ENCODE peak calls at places on chromosomes 16 and 17, in four cellular contexts. Y is lung microvascular endothelial cell; X is progenitor cell of endocrine pancreas; Z is activated CD8-positive, alpha-beta T cell treated with anti-CD3 and anti-CD28 coated beads, Interleukin-2, amount 10 ng/mL, durations not matched to agents 7 days and 5 days. O is an unnamed sample.

GRCh38 chr17:38747385-38748328 is 479 bp downstream of the PCGF2 start:
- DNase-seq in Y (peak; percentile 31), X (peak; percentile 32), Z (no peak), O (no peak)

GRCh38 chr17:40180694-40181093 is 3.4 kb downstream of the RAPGEFL1 start:
- DNase-seq in Y (no peak), X (no peak), Z (no peak), O (no peak)

GRCh38 chr17:43540821-43541674 is 5.1 kb downstream of the ETV4 start:
- DNase-seq in Y (no peak), X (no peak), Z (no peak), O (no peak)

GRCh38 chr16:68786685-68787418 is 49.8 kb downstream of the CDH1 start:
- DNase-seq in Y (no peak), X (peak; percentile 18), Z (no peak), O (no peak)

GRCh38 chr17:14300628-14301278 is at the start of gene HS3ST3B1:
- DNase-seq in Y (peak; percentile 98), X (peak; percentile 99), Z (peak; percentile 100), O (peak; percentile 89)

GRCh38 chr16:57092786-57093301 is 461 bp downstream of the CPNE2 start:
- DNase-seq in Y (peak; percentile 58), X (peak; percentile 44), Z (peak; percentile 46), O (peak; percentile 48)

GRCh38 chr16:22027633-22028032 is 19.7 kb downstream of the MOSMO start:
- DNase-seq in Y (no peak), X (no peak), Z (no peak), O (no peak)

GRCh38 chr16:4900036-4900435 is 36.9 kb downstream of the PPL start:
- DNase-seq in Y (no peak), X (no peak), Z (no peak), O (no peak)

GRCh38 chr16:22252317-22252716 is 44.9 kb upstream of the POLR3E start:
- DNase-seq in Y (no peak), X (no peak), Z (no peak), O (no peak)